ENCODE peak calls at places on chromosomes 5 and 9, in eight cellular contexts. U, Y, X, C, R, T, W and Q are unnamed samples.

GRCh38 chr5:151585970-151586369 is 5.2 kb downstream of the FAT2 start:
- DNase-seq in R (no peak), U (no peak), C (no peak), X (no peak), Y (peak), W (no peak), T (no peak), Q (peak)

GRCh38 chr5:13809921-13810320 is 134.6 kb downstream of the DNAH5 start:
- DNase-seq in C (no peak), W (no peak), R (no peak), Y (no peak), U (no peak), T (no peak), X (no peak), Q (no peak)

GRCh38 chr5:86118542-86118941 is 499.2 kb upstream of the COX7C start:
- DNase-seq in X (no peak), C (no peak), U (no peak), Y (no peak), W (no peak), T (no peak), R (no peak), Q (no peak)

GRCh38 chr5:132392978-132393825 is 23.7 kb downstream of the SLC22A5 start:
- DNase-seq in T (no peak), R (no peak), W (no peak), U (no peak), X (no peak), Y (no peak), C (no peak), Q (no peak)

GRCh38 chr9:72363908-72364678 is 915 bp downstream of the ZFAND5 start:
- DNase-seq in C (peak), U (peak), R (no peak), X (peak), T (no peak), W (peak), Y (no peak), Q (peak)

GRCh38 chr5:125140220-125140619 is 393.8 kb upstream of the ZNF608 start:
- DNase-seq in U (peak), T (no peak), X (no peak), C (peak), Y (no peak), R (no peak), W (no peak), Q (no peak)

GRCh38 chr5:57219386-57219785 is 45.5 kb downstream of the GPBP1 start:
- DNase-seq in Y (no peak), T (no peak), R (no peak), W (no peak), X (no peak), C (peak), U (no peak), Q (no peak)

GRCh38 chr5:131610198-131611063 is 24.6 kb downstream of the RAPGEF6 start:
- DNase-seq in Y (no peak), U (peak), C (peak), X (peak), R (peak), W (peak), T (no peak), Q (no peak)

GRCh38 chr5:155089649-155090048 is 76.1 kb downstream of the KIF4B start:
- DNase-seq in W (no peak), R (no peak), X (peak), C (no peak), T (no peak), U (peak), Y (no peak), Q (no peak)

GRCh38 chr5:153573326-153574033 is 83.0 kb downstream of the GRIA1 start:
- DNase-seq in Y (no peak), R (peak), U (no peak), T (no peak), C (no peak), X (no peak), W (no peak), Q (no peak)

GRCh38 chr5:10111575-10111974 is 138.1 kb downstream of the ATPSCKMT start:
- DNase-seq in T (peak), X (peak), R (peak), W (peak), U (peak), Y (no peak), C (peak), Q (no peak)

GRCh38 chr5:103510851-103511553 is 51.6 kb downstream of the NUDT12 start:
- DNase-seq in C (peak), Y (no peak), U (peak), X (peak), T (no peak), R (no peak), W (peak), Q (no peak)

GRCh38 chr5:133760532-133760931 is 148.2 kb upstream of the FSTL4 start:
- DNase-seq in R (no peak), X (no peak), W (no peak), Y (no peak), C (no peak), T (no peak), U (no peak), Q (no peak)

GRCh38 chr9:1837453-1838084 is 177.6 kb upstream of the SMARCA2 start:
- DNase-seq in C (peak), R (no peak), U (no peak), X (peak), W (no peak), Y (no peak), T (no peak), Q (no peak)

GRCh38 chr9:3810231-3810630 is 284.4 kb upstream of the RFX3 start:
- DNase-seq in X (no peak), R (no peak), T (no peak), U (no peak), C (no peak), W (no peak), Y (no peak), Q (no peak)

GRCh38 chr5:90843443-90843842 is 284.8 kb downstream of the ADGRV1 start:
- DNase-seq in C (no peak), U (no peak), R (no peak), X (no peak), T (no peak), W (peak), Y (no peak), Q (no peak)

GRCh38 chr9:86978413-86978812 is 31.1 kb upstream of the GAS1 start:
- DNase-seq in X (peak), U (no peak), T (no peak), C (peak), R (no peak), Y (no peak), W (peak), Q (no peak)

GRCh38 chr5:97657239-97657638 is 474.2 kb upstream of the RIOK2 start:
- DNase-seq in T (no peak), X (peak), Y (no peak), C (no peak), U (no peak), W (no peak), R (no peak), Q (no peak)

GRCh38 chr9:124353811-124354274 is 61.4 kb downstream of the PSMB7 start:
- DNase-seq in X (peak), T (peak), Y (no peak), W (no peak), C (peak), R (no peak), U (peak), Q (no peak)

GRCh38 chr5:38603691-38604090 is 47.2 kb upstream of the LIFR start:
- DNase-seq in C (peak), W (peak), U (no peak), R (no peak), X (peak), Y (no peak), T (no peak), Q (no peak)

GRCh38 chr5:126965061-126965475 is 65.3 kb downstream of the MARCHF3 start:
- DNase-seq in T (peak), C (peak), R (peak), W (peak), X (peak), Y (no peak), U (peak), Q (no peak)

GRCh38 chr9:132404228-132404881 is 2.3 kb downstream of the TTF1 start:
- DNase-seq in T (no peak), C (no peak), Y (no peak), R (no peak), W (peak), U (no peak), X (peak), Q (no peak)
- H3K4me3 ChIP-seq in T (no peak), C (no peak), Y (no peak), R (no peak), W (no peak), U (no peak), X (no peak), Q (no peak)

GRCh38 chr5:67476531-67476930 is 279.9 kb upstream of the CD180 start:
- DNase-seq in X (no peak), R (no peak), C (no peak), T (peak), U (peak), W (peak), Y (no peak), Q (no peak)
- H3K4me3 ChIP-seq in X (no peak), R (no peak), C (no peak), T (no peak), U (no peak), W (no peak), Y (no peak), Q (no peak)

GRCh38 chr9:92263131-92263530 is 30.4 kb downstream of the IARS1 start:
- DNase-seq in Y (no peak), W (no peak), T (no peak), U (no peak), R (no peak), C (no peak), X (no peak), Q (no peak)

GRCh38 chr9:92253656-92254055 is 39.8 kb downstream of the IARS1 start:
- DNase-seq in C (no peak), T (no peak), X (no peak), U (no peak), W (no peak), Y (no peak), R (no peak), Q (no peak)

GRCh38 chr9:92254401-92255337 is 38.8 kb downstream of the IARS1 start:
- DNase-seq in X (no peak), U (no peak), T (no peak), R (no peak), W (no peak), Y (no peak), C (no peak), Q (no peak)

DNA sequence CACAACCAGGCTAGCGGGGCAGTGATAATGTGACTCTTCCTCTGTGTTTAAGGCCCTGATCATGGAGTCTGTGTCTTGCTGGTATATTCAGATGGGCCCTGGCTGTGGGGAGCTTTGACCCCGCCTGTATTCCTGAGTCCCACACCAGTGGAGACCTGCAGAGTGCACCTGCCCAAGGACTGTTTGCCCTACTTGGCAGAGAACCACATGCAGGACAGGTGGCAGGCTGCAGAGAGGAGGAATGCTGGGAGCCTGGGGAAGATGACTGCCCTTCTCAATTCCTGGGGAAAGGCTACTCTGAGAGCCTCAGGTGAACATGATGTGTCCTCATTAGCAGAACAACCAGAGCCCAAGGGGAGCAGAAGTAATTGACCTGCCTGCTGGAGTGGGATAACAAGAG is 36.2 kb downstream of the IARS1 start:
- DNase-seq in C (no peak), W (no peak), R (no peak), T (no peak), Y (no peak), X (no peak), U (no peak), Q (no peak)
- H3K4me3 ChIP-seq in C (no peak), W (no peak), R (no peak), T (no peak), Y (no peak), X (no peak), U (no peak), Q (no peak)

GRCh38 chr9:114525505-114525904 is 20.2 kb upstream of the WHRN start:
- DNase-seq in T (peak), U (peak), C (peak), Y (no peak), X (peak), W (peak), R (peak), Q (no peak)

GRCh38 chr9:114521846-114522245 is 16.6 kb upstream of the WHRN start:
- DNase-seq in U (no peak), R (peak), C (peak), W (peak), X (no peak), T (no peak), Y (no peak), Q (no peak)

GRCh38 chr9:114522847-114523246 is 17.6 kb upstream of the WHRN start:
- DNase-seq in U (no peak), T (no peak), W (no peak), Y (no peak), C (no peak), X (no peak), R (no peak), Q (no peak)

GRCh38 chr9:114529285-114529684 is 24.0 kb upstream of the WHRN start:
- DNase-seq in T (no peak), Y (no peak), X (no peak), W (no peak), U (no peak), C (no peak), R (no peak), Q (no peak)

GRCh38 chr9:114524401-114524800 is 19.1 kb upstream of the WHRN start:
- DNase-seq in W (peak), C (peak), U (no peak), Y (no peak), X (no peak), T (no peak), R (no peak), Q (no peak)
- H3K4me3 ChIP-seq in W (no peak), C (no peak), U (no peak), Y (no peak), X (no peak), T (no peak), R (no peak), Q (no peak)

GRCh38 chr9:136105398-136106135 is 10.5 kb upstream of the NACC2 start:
- DNase-seq in W (peak), T (no peak), U (peak), Y (no peak), X (peak), C (peak), R (no peak), Q (peak)
- H3K4me3 ChIP-seq in W (no peak), T (no peak), U (no peak), Y (no peak), X (no peak), C (no peak), R (no peak), Q (no peak)

DNA sequence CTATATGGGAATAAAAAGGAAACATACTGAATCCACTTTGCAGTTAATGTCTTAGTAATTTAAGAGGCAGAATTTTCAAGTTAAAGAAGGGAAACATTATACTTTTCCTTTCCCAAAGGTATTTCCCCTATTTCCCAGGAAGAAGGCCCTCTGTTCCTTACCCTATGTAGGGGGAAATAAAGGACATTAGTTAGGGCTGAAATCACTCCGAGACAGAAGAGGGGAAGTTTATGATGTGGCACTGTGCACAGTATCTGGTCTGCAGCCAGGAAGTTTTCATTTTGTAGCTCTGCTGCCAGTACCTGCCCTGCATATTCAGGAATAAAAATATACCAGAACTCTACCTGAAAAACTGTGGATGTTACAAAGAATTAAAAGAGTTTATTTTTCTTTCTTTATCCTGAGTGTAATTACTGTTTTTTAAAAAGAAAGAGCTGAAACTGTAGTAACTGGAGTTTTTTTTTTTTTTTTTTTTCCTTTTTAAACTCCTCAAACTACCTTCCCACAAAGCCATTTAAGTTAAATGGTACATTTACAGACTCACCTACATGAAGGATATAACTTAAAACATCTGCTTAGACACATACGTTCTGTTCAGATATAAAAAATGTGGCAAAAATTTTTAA is 7.3 kb downstream of the MEF2C start:
- DNase-seq in X (peak), C (peak), U (peak), R (no peak), T (no peak), W (no peak), Y (no peak), Q (no peak)
- H3K4me3 ChIP-seq in X (no peak), C (no peak), U (no peak), R (no peak), T (no peak), W (peak), Y (no peak), Q (peak)

DNA sequence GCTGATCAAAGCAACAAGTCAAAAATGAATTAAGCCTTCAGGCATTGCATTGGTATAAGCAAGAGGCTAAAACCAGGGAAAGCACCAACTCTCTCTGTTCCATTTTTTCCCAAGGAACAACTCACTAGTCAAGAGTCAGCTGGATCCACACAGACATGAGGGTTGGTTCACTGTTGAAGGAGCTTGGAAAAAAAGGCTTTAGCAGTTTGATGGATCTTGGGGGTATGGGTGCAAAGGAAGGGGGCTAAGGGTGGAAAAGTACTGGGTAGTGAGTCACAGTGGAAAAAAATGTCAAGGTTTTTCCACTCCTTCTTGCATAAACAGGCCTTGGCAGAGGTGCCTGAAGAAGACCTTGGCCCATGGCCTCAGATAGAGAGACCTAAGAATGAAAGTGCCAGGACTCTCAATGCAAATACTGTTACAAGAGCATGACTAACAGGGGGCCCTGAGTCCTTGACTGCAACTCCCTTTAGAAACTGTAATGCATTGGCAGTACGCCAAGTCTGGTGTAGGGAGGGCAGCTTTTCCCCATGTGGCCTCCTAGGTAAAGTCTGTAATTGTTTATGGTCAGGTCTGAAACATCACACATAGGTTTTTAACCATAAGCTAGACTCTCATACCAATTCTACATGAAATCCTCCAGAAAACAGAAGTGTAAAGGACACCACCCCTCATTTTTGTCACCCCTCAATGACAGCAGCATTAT is 23.7 kb downstream of the ACTL7A start:
- DNase-seq in X (peak), R (peak), W (peak), Y (no peak), T (peak), C (peak), U (peak), Q (no peak)
- H3K4me3 ChIP-seq in X (no peak), R (no peak), W (no peak), Y (no peak), T (no peak), C (no peak), U (no peak), Q (no peak)

DNA sequence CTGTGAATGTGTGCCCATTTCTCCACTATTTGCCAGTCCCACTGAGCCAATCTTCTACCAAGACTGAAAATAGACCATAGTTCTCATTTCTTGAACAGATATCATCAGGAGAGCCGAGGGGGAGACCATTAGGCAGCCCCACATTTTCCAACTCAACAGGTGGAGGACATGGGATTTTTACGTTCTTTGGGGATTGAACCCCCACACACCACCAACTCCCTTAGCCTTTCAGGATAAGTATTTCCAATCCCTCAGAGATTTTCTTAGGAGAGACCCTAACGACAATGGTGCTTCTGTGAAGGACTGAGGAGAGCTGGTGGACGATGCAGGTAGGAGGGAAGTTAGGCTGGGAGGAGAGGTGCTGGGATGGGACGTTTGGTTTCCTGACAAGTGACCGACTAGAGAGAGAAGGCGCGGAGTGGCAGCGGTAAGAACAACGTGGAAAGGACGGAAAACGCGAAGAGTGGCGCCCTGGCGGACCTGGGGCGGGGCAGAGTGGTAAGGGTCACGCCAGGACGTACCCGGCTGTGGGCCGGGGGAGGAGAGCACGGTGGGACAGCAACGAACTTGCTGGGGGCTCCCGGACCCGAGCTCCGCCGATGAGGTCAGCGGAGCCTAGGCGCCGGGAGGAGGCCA is 681 bp upstream of the CHSY3 start:
- DNase-seq in C (peak), R (no peak), X (no peak), Y (no peak), T (no peak), U (no peak), W (no peak), Q (no peak)
- H3K4me3 ChIP-seq in C (peak), R (peak), X (peak), Y (peak), T (peak), U (peak), W (peak), Q (peak)